ENCODE peak calls at places on chromosomes 13 and 19, in four cellular contexts. Y is IMR-90, R is fibroblast of the aortic adventitia, M is heart right ventricle. F is an unnamed sample.

GRCh38 chr19:1624458-1624857 is 19.2 kb upstream of the UQCR11 start:
- DNase-seq in M (peak), Y (peak), R (peak), F (peak)

GRCh38 chr19:14277608-14278007 is 71.6 kb upstream of the ADGRL1 start:
- DNase-seq in R (no peak), Y (no peak), M (no peak), F (no peak)

GRCh38 chr19:43594710-43595604 is 977 bp downstream of the IRGQ start:
- DNase-seq in R (peak), M (peak), Y (peak), F (peak)

GRCh38 chr19:6056801-6057650 is 53.3 kb downstream of the RFX2 start:
- DNase-seq in Y (peak), M (peak), R (peak), F (no peak)

GRCh38 chr13:61954092-61954491 is 538.4 kb upstream of the PCDH20 start:
- DNase-seq in R (no peak), Y (peak), M (no peak), F (peak)

GRCh38 chr19:39408392-39409206 is 2.0 kb downstream of the ZFP36 start:
- DNase-seq in R (peak), M (no peak), Y (peak), F (no peak)

GRCh38 chr13:46905249-46905648 is 8.4 kb upstream of the HTR2A start:
- DNase-seq in R (peak), M (no peak), Y (peak), F (peak)

GRCh38 chr19:49655570-49656455 is 9.8 kb downstream of the IRF3 start:
- DNase-seq in Y (no peak), R (no peak), M (no peak), F (no peak)

GRCh38 chr19:42406111-42406510 is 16.0 kb upstream of the CNFN start:
- DNase-seq in Y (no peak), M (no peak), R (no peak), F (no peak)

GRCh38 chr13:102965802-102966201 is 100.4 kb downstream of the SLC10A2 start:
- DNase-seq in R (no peak), M (no peak), Y (no peak), F (peak)

GRCh38 chr13:40495620-40496001 is 170.8 kb downstream of the FOXO1 start:
- DNase-seq in R (no peak), M (no peak), Y (no peak), F (no peak)

GRCh38 chr19:15195987-15196682 is 4.7 kb downstream of the NOTCH3 start:
- DNase-seq in M (no peak), R (no peak), Y (no peak), F (no peak)

GRCh38 chr13:100673831-100674362 is 698 bp downstream of the TMTC4 start:
- DNase-seq in Y (peak), M (peak), R (peak), F (peak)

GRCh38 chr19:11423804-11424318 is 4.7 kb upstream of the RGL3 start:
- DNase-seq in M (no peak), Y (no peak), R (no peak), F (no peak)

GRCh38 chr19:45667620-45668341 is at the start of gene GIPR:
- DNase-seq in M (peak), R (no peak), Y (peak), F (peak)

GRCh38 chr19:45664575-45664974 is 3.4 kb upstream of the GIPR start:
- DNase-seq in M (no peak), R (no peak), Y (no peak), F (no peak)

GRCh38 chr19:45670670-45671453 is 2.8 kb downstream of the GIPR start:
- DNase-seq in Y (peak), M (peak), R (peak), F (peak)

GRCh38 chr19:45663800-45664199 is 4.2 kb upstream of the GIPR start:
- DNase-seq in M (no peak), Y (no peak), R (no peak), F (no peak)

GRCh38 chr19:45668342-45668871 is 386 bp downstream of the GIPR start:
- DNase-seq in R (no peak), M (no peak), Y (no peak), F (no peak)
- H3K4me3 ChIP-seq in R (peak), M (peak), Y (peak), F (peak)

GRCh38 chr13:81048026-81048461 is 707.1 kb upstream of the SPRY2 start:
- DNase-seq in R (no peak), M (no peak), Y (no peak), F (peak)

DNA sequence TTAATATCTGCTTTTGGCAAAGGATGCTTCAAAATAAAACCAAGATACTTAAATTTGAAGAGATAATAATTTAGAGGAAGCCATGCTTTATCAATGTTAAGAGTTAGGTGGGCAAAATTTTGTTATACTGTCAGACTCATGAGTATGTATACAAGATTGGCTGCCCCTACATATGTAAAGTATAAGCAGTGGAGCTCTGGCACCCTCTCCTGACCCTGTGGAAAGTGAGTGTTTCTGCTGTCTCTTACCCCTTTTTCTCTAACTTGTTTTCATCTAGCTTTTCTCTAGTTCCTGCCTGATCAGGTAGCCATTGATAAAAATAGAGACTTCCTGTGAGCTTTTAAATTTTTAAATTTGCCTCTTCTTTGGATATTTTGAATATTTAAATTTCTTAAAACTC is 710.9 kb upstream of the SPRY2 start:
- DNase-seq in M (no peak), Y (no peak), R (no peak), F (no peak)
- TF ChIP-seq CTCF in M (no peak), Y (no peak), R (no peak), F (no peak)

GRCh38 chr13:32905063-32905863 is 111.0 kb upstream of the KL start:
- DNase-seq in Y (peak), R (no peak), M (no peak), F (peak)

GRCh38 chr13:32904271-32904670 is 112.0 kb upstream of the KL start:
- DNase-seq in M (no peak), Y (no peak), R (peak), F (no peak)

GRCh38 chr13:32903720-32904119 is 112.5 kb upstream of the KL start:
- DNase-seq in M (no peak), R (peak), Y (no peak), F (no peak)

GRCh38 chr13:32902898-32903297 is 113.3 kb upstream of the KL start:
- DNase-seq in M (peak), R (peak), Y (peak), F (no peak)

DNA sequence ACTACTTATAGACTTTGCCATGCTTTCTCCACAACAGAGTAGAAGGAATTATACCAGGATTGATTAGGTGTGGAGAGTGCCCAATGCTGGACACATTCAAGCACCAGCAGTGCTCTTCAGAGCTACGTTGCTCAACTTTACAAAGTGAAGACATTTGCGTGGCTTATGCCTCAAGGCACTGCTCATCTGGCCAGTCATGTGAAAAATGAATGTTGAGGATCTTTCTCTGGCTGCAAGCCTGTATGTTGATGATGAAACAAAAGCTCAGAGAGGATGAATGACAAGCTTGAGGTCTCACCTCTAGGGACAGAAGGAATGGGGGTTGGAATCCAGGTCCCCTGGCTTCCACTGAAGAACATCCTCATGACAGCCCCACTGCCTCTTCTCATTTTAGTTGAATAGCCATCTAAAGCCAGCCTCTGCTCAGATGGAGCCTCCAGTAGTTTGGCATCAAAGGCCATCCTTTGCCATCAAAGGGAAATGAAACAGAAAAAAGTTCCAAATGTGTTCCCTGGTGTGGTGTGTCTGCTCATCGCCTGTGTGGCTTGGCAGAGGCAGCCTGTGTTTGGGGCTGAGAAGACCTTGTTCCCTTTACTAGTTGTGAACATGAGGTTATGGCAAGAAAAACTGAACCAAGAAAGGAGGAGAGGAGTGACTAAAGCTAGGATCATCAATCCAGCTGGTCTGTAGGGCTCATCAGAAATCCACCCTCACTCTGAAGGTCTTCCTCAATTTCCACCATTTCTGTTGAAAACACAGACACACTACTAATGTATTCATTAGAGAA is 114.0 kb upstream of the KL start:
- DNase-seq in Y (no peak), M (no peak), R (peak), F (no peak)
- H3K4me3 ChIP-seq in Y (no peak), M (peak), R (no peak), F (no peak)

GRCh38 chr13:110549795-110550160 is 11.7 kb downstream of the RAB20 start:
- DNase-seq in Y (no peak), R (no peak), M (no peak), F (no peak)

GRCh38 chr13:110551284-110551683 is 10.2 kb downstream of the RAB20 start:
- DNase-seq in M (no peak), R (no peak), Y (no peak), F (no peak)

GRCh38 chr13:110546389-110546788 is 15.1 kb downstream of the RAB20 start:
- DNase-seq in R (no peak), Y (no peak), M (no peak), F (no peak)

GRCh38 chr13:110546933-110547332 is 14.6 kb downstream of the RAB20 start:
- DNase-seq in M (peak), R (peak), Y (peak), F (no peak)

DNA sequence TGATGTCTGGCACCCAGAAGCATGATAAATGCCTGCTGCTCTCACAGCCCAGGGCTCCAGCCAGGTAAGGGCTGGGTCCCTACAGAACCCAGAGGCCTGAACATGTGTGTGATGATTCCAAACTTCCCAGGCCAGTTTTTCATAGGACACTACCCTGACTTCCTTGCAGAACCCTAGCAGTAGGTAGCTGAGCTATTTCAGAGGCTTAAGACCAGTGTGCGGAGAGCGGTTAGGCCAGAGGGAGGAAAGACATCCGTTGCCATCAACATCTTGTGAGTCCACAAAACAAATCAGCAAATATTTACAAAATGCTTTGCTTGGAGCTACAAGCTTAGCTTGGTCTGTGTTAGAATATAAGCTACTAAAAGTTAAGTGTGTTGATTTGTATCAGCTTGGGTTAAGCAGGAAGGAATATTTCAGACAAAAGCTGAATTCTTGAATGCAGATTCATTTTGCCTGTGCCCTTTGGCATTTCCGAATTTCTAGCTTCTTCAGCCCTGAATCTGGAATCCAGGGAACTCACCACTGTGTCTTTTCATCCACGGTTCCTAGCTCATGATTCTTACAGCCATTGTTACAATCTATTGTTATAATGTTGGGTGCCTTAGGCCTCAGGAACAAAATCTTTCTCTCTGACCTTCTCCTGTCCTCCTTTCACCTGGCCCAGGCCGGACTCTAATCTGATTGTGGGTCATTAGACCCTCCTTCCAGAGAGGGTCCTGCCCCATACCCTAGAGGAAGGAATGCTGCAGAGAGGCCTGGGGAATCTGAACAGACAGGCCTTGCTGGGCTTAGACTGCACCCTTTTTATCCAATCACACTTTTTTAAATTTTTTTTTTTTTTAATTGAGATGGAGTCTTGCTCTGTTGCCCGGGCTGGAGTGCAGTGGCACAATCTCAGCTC is 12.4 kb downstream of the RAB20 start:
- DNase-seq in M (no peak), Y (no peak), R (no peak), F (no peak)
- TF ChIP-seq CTCF in M (no peak), Y (no peak), R (no peak), F (no peak)

DNA sequence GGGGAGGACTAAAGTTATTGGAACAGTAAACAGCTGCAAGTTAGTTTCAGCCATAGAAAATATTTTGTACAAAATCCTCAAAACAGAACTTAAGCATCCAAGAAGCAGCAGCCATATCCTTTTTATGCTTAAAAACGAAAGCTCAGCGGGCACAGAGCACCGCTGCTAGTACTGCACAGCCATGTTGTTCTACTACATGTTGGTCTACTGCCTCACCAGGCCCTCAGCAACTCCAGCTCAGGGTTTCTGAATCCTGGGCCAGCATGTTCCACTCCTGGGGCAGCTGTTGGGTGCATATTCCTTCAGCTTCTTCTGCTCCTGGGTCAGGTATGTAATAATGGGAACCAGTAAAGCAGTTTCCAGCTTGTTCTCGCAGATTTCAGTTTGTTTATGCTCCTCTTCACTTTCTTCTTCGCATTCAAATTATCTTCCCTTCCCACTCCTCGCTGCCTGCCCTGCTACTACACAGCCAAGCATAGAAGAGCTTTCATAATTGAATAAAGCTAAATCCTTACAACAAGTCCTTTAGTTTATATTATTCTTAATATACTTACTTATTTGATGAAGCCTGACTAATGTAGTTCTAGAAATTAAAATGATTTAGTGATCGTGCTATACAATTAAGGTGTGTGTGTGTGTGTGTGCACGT is 820.5 kb upstream of the ATXN8OS start:
- DNase-seq in M (no peak), R (no peak), Y (no peak), F (peak)
- H3K4me3 ChIP-seq in M (no peak), R (no peak), Y (no peak), F (peak)